ENCODE peak calls at places on chromosome 19, in six cellular contexts. K, X, Z, Q, M and W are unnamed samples. For H3K4me1, the result is how much of the 10 kb centered on the place peaks cover.

GRCh38 chr19:703651-704446 is 4.9 kb upstream of the PALM start:
- DNase-seq in K (no peak), X (peak), Z (peak), Q (peak), M (peak), W (peak)

GRCh38 chr19:34772697-34773554 is at the start of gene ZNF599:
- DNase-seq in K (peak), X (peak), Z (peak), Q (peak), M (peak), W (peak)

GRCh38 chr19:6587093-6587820 is 3.7 kb downstream of the CD70 start:
- DNase-seq in K (no peak), X (no peak), Z (no peak), Q (no peak), M (no peak), W (peak)

GRCh38 chr19:2722541-2723344 is 1.6 kb upstream of the DIRAS1 start:
- DNase-seq in K (no peak), X (peak), Z (peak), Q (peak), M (peak), W (no peak)

GRCh38 chr19:54470991-54471782 is 1.9 kb downstream of the CDC42EP5 start:
- DNase-seq in K (no peak), X (peak), Z (peak), Q (no peak), M (peak), W (peak)

GRCh38 chr19:49042177-49042576 is 1.5 kb upstream of the CGB5 start:
- DNase-seq in K (no peak), X (no peak), Z (peak), Q (no peak), M (no peak), W (no peak)

GRCh38 chr19:33241530-33242101 is 16.0 kb upstream of the SLC7A10 start:
- DNase-seq in K (no peak), X (peak), Z (peak), Q (no peak), M (peak), W (peak)

GRCh38 chr19:37977992-37978391 is 71.0 kb downstream of the SIPA1L3 start:
- DNase-seq in K (no peak), X (no peak), Z (no peak), Q (no peak), M (no peak), W (no peak)

GRCh38 chr19:1408300-1409203 is 1.2 kb downstream of the DAZAP1 start:
- DNase-seq in K (no peak), X (peak), Z (peak), Q (peak), M (peak), W (peak)

GRCh38 chr19:35501684-35502083 is 11.4 kb upstream of the KRTDAP start:
- DNase-seq in K (no peak), X (no peak), Z (peak), Q (no peak), M (peak), W (no peak)

GRCh38 chr19:33879818-33880575 is 83.3 kb downstream of the KCTD15 start:
- DNase-seq in K (no peak), X (no peak), Z (no peak), Q (no peak), M (no peak), W (no peak)

GRCh38 chr19:39342647-39343305 is 555 bp downstream of the SAMD4B start:
- DNase-seq in K (no peak), X (peak), Z (peak), Q (peak), M (peak), W (peak)

GRCh38 chr19:29578349-29578748 is 27.7 kb upstream of the POP4 start:
- DNase-seq in K (no peak), X (no peak), Z (no peak), Q (no peak), M (no peak), W (no peak)

GRCh38 chr19:47022541-47023447 is 3.2 kb downstream of the NPAS1 start:
- DNase-seq in K (no peak), X (no peak), Z (no peak), Q (no peak), M (no peak), W (no peak)

GRCh38 chr19:1461862-1462261 is 11.9 kb downstream of the APC2 start:
- DNase-seq in K (no peak), X (no peak), Z (no peak), Q (no peak), M (no peak), W (no peak)

GRCh38 chr19:3210347-3211017 is 14.0 kb upstream of the CELF5 start:
- DNase-seq in K (no peak), X (peak), Z (peak), Q (peak), M (peak), W (no peak)

GRCh38 chr19:55898911-55899310 is 33.2 kb downstream of the NLRP13 start:
- DNase-seq in K (no peak), X (no peak), Z (no peak), Q (no peak), M (no peak), W (no peak)

GRCh38 chr19:52691737-52692136 is 43.1 kb downstream of the ZNF611 start:
- DNase-seq in K (no peak), X (no peak), Z (no peak), Q (no peak), M (no peak), W (no peak)

GRCh38 chr19:48780684-48781391 is 25.5 kb downstream of the FGF21 start:
- DNase-seq in K (no peak), X (no peak), Z (peak), Q (no peak), M (no peak), W (no peak)

GRCh38 chr19:16051254-16052025 is 24.9 kb upstream of the TPM4 start:
- DNase-seq in K (no peak), X (peak), Z (no peak), Q (no peak), M (no peak), W (no peak)

GRCh38 chr19:1249298-1249989 is 1.1 kb downstream of the MIDN start:
- DNase-seq in K (peak), X (peak), Z (peak), Q (peak), M (peak), W (peak)

GRCh38 chr19:7460562-7460966 is 28.3 kb downstream of the PEX11G start:
- DNase-seq in K (no peak), X (no peak), Z (no peak), Q (no peak), M (no peak), W (no peak)

GRCh38 chr19:41958367-41959055 is 610 bp downstream of the RABAC1 start:
- DNase-seq in K (peak), X (peak), Z (peak), Q (peak), M (peak), W (peak)

GRCh38 chr19:40954573-40954972 is 36.5 kb upstream of the CYP2B6 start:
- DNase-seq in K (no peak), X (no peak), Z (no peak), Q (no peak), M (no peak), W (no peak)

GRCh38 chr19:41299755-41300089 is 10.2 kb upstream of the CCDC97 start:
- DNase-seq in K (no peak), X (peak), Z (peak), Q (peak), M (peak), W (no peak)

GRCh38 chr19:19033176-19033425 is 216 bp downstream of the SUGP2 start:
- DNase-seq in K (no peak), X (no peak), Z (no peak), Q (no peak), M (no peak), W (no peak)

GRCh38 chr19:19032420-19033175 is 719 bp downstream of the SUGP2 start:
- DNase-seq in K (no peak), X (peak), Z (peak), Q (peak), M (peak), W (peak)

GRCh38 chr19:19034204-19034624 is 811 bp downstream of the ARMC6 start:
- DNase-seq in K (no peak), X (peak), Z (peak), Q (peak), M (peak), W (peak)

GRCh38 chr19:19028526-19028925 is 4.8 kb downstream of the SUGP2 start:
- DNase-seq in K (no peak), X (no peak), Z (no peak), Q (no peak), M (no peak), W (no peak)

GRCh38 chr19:19033426-19034203 is at the start of the genes ARMC6 and SUGP2:
- DNase-seq in K (no peak), X (peak), Z (peak), Q (peak), M (peak), W (peak)
- TF ChIP-seq CTCF in K (peak), X (peak), Z (no peak), Q (no peak), M (peak), W (no peak)

GRCh38 chr19:45114116-45114515 is 21.1 kb downstream of the PPP1R37 start:
- DNase-seq in K (no peak), X (no peak), Z (no peak), Q (no peak), M (no peak), W (no peak)

GRCh38 chr19:45113628-45114027 is 20.6 kb downstream of the PPP1R37 start:
- DNase-seq in K (no peak), X (no peak), Z (peak), Q (no peak), M (peak), W (peak)

GRCh38 chr19:45117167-45117594 is 24.2 kb downstream of the PPP1R37 start:
- DNase-seq in K (no peak), X (peak), Z (peak), Q (peak), M (peak), W (peak)

GRCh38 chr19:45117666-45118065 is 24.7 kb downstream of the PPP1R37 start:
- DNase-seq in K (no peak), X (no peak), Z (no peak), Q (no peak), M (no peak), W (peak)

DNA sequence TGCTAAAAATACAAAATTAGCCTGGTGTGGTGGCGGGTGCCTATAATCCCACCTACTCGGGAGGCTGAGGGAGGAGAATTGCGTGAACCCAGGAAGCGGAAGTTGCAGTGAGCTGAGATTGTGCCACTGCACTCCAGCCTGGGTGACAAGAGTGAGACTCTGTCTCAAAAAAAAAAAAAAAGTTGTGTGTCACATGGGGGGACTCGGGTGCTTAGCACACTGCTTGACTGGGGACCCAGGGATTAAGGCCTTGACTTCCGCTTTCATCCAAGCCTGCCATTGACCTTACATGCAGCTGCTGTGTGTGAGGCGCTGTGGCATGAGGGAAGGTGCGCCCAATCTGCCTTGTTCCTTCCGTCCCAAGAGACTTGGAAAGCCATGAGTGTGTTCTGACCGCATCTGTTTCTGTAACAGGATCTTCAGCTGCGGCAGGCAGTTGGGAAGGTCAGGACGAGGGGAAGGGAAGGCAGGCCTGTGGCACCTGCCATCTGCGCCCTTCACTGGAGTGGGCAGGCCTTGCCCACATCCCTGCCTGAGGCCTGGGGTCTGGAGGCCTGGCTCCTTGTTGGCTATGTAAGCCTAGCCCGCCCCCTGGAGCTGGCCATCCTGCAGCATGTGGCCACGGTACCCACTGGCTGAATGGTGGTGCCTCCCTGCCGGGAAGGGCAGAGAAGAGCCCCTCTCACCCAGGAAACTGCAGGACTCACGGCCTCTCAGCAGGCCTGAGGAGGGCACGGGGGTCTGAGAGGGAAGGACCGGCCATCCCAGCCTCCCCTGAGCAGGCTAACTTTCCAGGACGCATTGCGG is 23.0 kb downstream of the PPP1R37 start:
- DNase-seq in K (no peak), X (no peak), Z (no peak), Q (no peak), M (no peak), W (no peak)
- H3K4me3 ChIP-seq in K (no peak), X (no peak), Z (no peak), Q (no peak), M (no peak), W (no peak)

GRCh38 chr19:10764340-10764894 is 46.5 kb downstream of the DNM2 start:
- DNase-seq in K (no peak), X (no peak), Z (peak), Q (peak), M (peak), W (peak)
- H3K4me1 ChIP-seq in K (half or more), X (half or more), Z (under half), Q (under half), M (half or more), W (half or more)

GRCh38 chr19:18440936-18441803 is 3.2 kb upstream of the ISYNA1 start:
- DNase-seq in K (no peak), X (no peak), Z (no peak), Q (no peak), M (no peak), W (no peak)
- TF ChIP-seq CTCF in K (no peak), X (no peak), Z (no peak), Q (no peak), M (no peak), W (no peak)